ENCODE peak calls at places on chromosomes 6 and 20, in six cellular contexts. L, U, X, H, S and C are unnamed samples.

GRCh38 chr20:33518071-33518470 is 28.2 kb downstream of the CBFA2T2 start:
- DNase-seq in L (no peak), U (no peak), X (no peak), H (no peak), S (no peak), C (no peak)

GRCh38 chr6:138196142-138196738 is 22.1 kb downstream of the PBOV1 start:
- DNase-seq in L (no peak), U (no peak), X (no peak), H (no peak), S (no peak), C (no peak)

GRCh38 chr6:137625808-137626207 is 131.6 kb upstream of the OLIG3 start:
- DNase-seq in L (no peak), U (no peak), X (no peak), H (no peak), S (no peak), C (no peak)

GRCh38 chr6:124795879-124796838 is 166.1 kb upstream of the RNF217 start:
- DNase-seq in L (no peak), U (no peak), X (no peak), H (no peak), S (peak; percentile 47), C (no peak)

GRCh38 chr6:54267798-54268197 is 40.4 kb upstream of the TINAG start:
- DNase-seq in L (no peak), U (no peak), X (no peak), H (no peak), S (peak; percentile 33), C (no peak)

GRCh38 chr6:21997414-21998037 is 299.3 kb downstream of the PRL start:
- DNase-seq in L (no peak), U (no peak), X (no peak), H (no peak), S (no peak), C (no peak)

GRCh38 chr6:149026530-149026942 is 279.7 kb downstream of the UST start:
- DNase-seq in L (no peak), U (no peak), X (no peak), H (no peak), S (peak; percentile 53), C (peak; percentile 16)

GRCh38 chr6:133697666-133698065 is 191.2 kb upstream of the TCF21 start:
- DNase-seq in L (no peak), U (no peak), X (no peak), H (no peak), S (no peak), C (no peak)

GRCh38 chr20:41340327-41341055 is at the start of gene LPIN3:
- DNase-seq in L (peak; percentile 28), U (peak; percentile 74), X (peak; percentile 28), H (peak; percentile 48), S (peak; percentile 97), C (peak; percentile 29)

GRCh38 chr20:59231124-59231804 is 67.6 kb downstream of the ZNF831 start:
- DNase-seq in L (no peak), U (no peak), X (no peak), H (no peak), S (no peak), C (no peak)

GRCh38 chr6:158361961-158362634 is 49.8 kb downstream of the TULP4 start:
- DNase-seq in L (no peak), U (no peak), X (no peak), H (no peak), S (no peak), C (no peak)

GRCh38 chr6:32885698-32886286 is 31.8 kb downstream of the PSMB9 start:
- DNase-seq in L (peak; percentile 68), U (peak; percentile 69), X (no peak), H (no peak), S (peak; percentile 54), C (peak; percentile 72)